ENCODE peak calls at places on chromosomes 11 and 22, in nine cellular contexts. One of them, this sample, is unnamed.
A peak's percentile ranks its signal among the peaks of the same experiment; 100 is the strongest.

GRCh38 chr11:6202036-6202435 is 3.0 kb downstream of the OR52W1 start:
- DNase-seq in GM18507: no peak
- DNase-seq in GM12865: no peak
- DNase-seq in lower lobe of right lung: no peak
- DNase-seq in CD4-positive, alpha-beta T cell: no peak
- DNase-seq in NCI-H460: no peak
- DNase-seq in tibial artery: no peak
- DNase-seq in activated naive CD8-positive, alpha-beta T cell treated with anti-CD3 and anti-CD28 coated beads, Interleukin-2, amount 10 ng/mL, durations not matched to agents 7 days and 5 days: no peak
- DNase-seq in iPS DF 19.7: no peak
- DNase-seq in this sample: no peak

GRCh38 chr22:44344407-44344806 is 31.7 kb upstream of the SHISAL1 start:
- DNase-seq in GM18507: no peak
- DNase-seq in GM12865: no peak
- DNase-seq in lower lobe of right lung: no peak
- DNase-seq in CD4-positive, alpha-beta T cell: no peak
- DNase-seq in NCI-H460: no peak
- DNase-seq in tibial artery: no peak
- DNase-seq in activated naive CD8-positive, alpha-beta T cell treated with anti-CD3 and anti-CD28 coated beads, Interleukin-2, amount 10 ng/mL, durations not matched to agents 7 days and 5 days: no peak
- DNase-seq in iPS DF 19.7: no peak
- DNase-seq in this sample: no peak

GRCh38 chr22:44353063-44353440 is 40.3 kb upstream of the SHISAL1 start:
- DNase-seq in GM18507: no peak
- DNase-seq in GM12865: no peak
- DNase-seq in lower lobe of right lung: peak; percentile 24
- DNase-seq in CD4-positive, alpha-beta T cell: no peak
- DNase-seq in NCI-H460: no peak
- DNase-seq in tibial artery: no peak
- DNase-seq in activated naive CD8-positive, alpha-beta T cell treated with anti-CD3 and anti-CD28 coated beads, Interleukin-2, amount 10 ng/mL, durations not matched to agents 7 days and 5 days: no peak
- DNase-seq in iPS DF 19.7: no peak
- DNase-seq in this sample: no peak

GRCh38 chr11:44789466-44789865 is 62.7 kb downstream of the TSPAN18 start:
- DNase-seq in GM18507: no peak
- DNase-seq in GM12865: no peak
- DNase-seq in lower lobe of right lung: no peak
- DNase-seq in CD4-positive, alpha-beta T cell: no peak
- DNase-seq in NCI-H460: no peak
- DNase-seq in tibial artery: no peak
- DNase-seq in activated naive CD8-positive, alpha-beta T cell treated with anti-CD3 and anti-CD28 coated beads, Interleukin-2, amount 10 ng/mL, durations not matched to agents 7 days and 5 days: no peak
- DNase-seq in iPS DF 19.7: no peak
- DNase-seq in this sample: no peak

GRCh38 chr11:33984682-33985389 is 66.7 kb upstream of the CAPRIN1 start:
- DNase-seq in GM18507: no peak
- DNase-seq in GM12865: no peak
- DNase-seq in lower lobe of right lung: no peak
- DNase-seq in CD4-positive, alpha-beta T cell: no peak
- DNase-seq in NCI-H460: no peak
- DNase-seq in tibial artery: no peak
- DNase-seq in activated naive CD8-positive, alpha-beta T cell treated with anti-CD3 and anti-CD28 coated beads, Interleukin-2, amount 10 ng/mL, durations not matched to agents 7 days and 5 days: no peak
- DNase-seq in iPS DF 19.7: no peak
- DNase-seq in this sample: no peak

GRCh38 chr11:113577356-113578163 is 102.4 kb upstream of the DRD2 start:
- DNase-seq in GM18507: no peak
- DNase-seq in GM12865: no peak
- DNase-seq in lower lobe of right lung: no peak
- DNase-seq in CD4-positive, alpha-beta T cell: no peak
- DNase-seq in NCI-H460: no peak
- DNase-seq in tibial artery: no peak
- DNase-seq in activated naive CD8-positive, alpha-beta T cell treated with anti-CD3 and anti-CD28 coated beads, Interleukin-2, amount 10 ng/mL, durations not matched to agents 7 days and 5 days: no peak
- DNase-seq in iPS DF 19.7: no peak
- DNase-seq in this sample: no peak

GRCh38 chr11:45451766-45452440 is 165.8 kb upstream of the SYT13 start:
- DNase-seq in GM18507: no peak
- DNase-seq in GM12865: no peak
- DNase-seq in lower lobe of right lung: no peak
- DNase-seq in CD4-positive, alpha-beta T cell: no peak
- DNase-seq in NCI-H460: no peak
- DNase-seq in tibial artery: no peak
- DNase-seq in activated naive CD8-positive, alpha-beta T cell treated with anti-CD3 and anti-CD28 coated beads, Interleukin-2, amount 10 ng/mL, durations not matched to agents 7 days and 5 days: no peak
- DNase-seq in iPS DF 19.7: no peak
- DNase-seq in this sample: no peak

GRCh38 chr22:40690370-40690769 is 11.1 kb downstream of the MCHR1 start:
- DNase-seq in GM18507: no peak
- DNase-seq in GM12865: no peak
- DNase-seq in lower lobe of right lung: no peak
- DNase-seq in CD4-positive, alpha-beta T cell: no peak
- DNase-seq in NCI-H460: no peak
- DNase-seq in tibial artery: no peak
- DNase-seq in activated naive CD8-positive, alpha-beta T cell treated with anti-CD3 and anti-CD28 coated beads, Interleukin-2, amount 10 ng/mL, durations not matched to agents 7 days and 5 days: no peak
- DNase-seq in iPS DF 19.7: no peak
- DNase-seq in this sample: no peak

GRCh38 chr22:20116376-20116950 is 559 bp downstream of the RANBP1 start:
- DNase-seq in GM18507: no peak
- DNase-seq in GM12865: no peak
- DNase-seq in lower lobe of right lung: no peak
- DNase-seq in CD4-positive, alpha-beta T cell: no peak
- DNase-seq in NCI-H460: no peak
- DNase-seq in tibial artery: no peak
- DNase-seq in activated naive CD8-positive, alpha-beta T cell treated with anti-CD3 and anti-CD28 coated beads, Interleukin-2, amount 10 ng/mL, durations not matched to agents 7 days and 5 days: no peak
- DNase-seq in iPS DF 19.7: no peak
- DNase-seq in this sample: no peak

GRCh38 chr11:77130763-77131513 is 2.9 kb downstream of the MYO7A start:
- DNase-seq in GM18507: no peak
- DNase-seq in GM12865: no peak
- DNase-seq in lower lobe of right lung: no peak
- DNase-seq in CD4-positive, alpha-beta T cell: no peak
- DNase-seq in NCI-H460: no peak
- DNase-seq in tibial artery: peak; percentile 76
- DNase-seq in activated naive CD8-positive, alpha-beta T cell treated with anti-CD3 and anti-CD28 coated beads, Interleukin-2, amount 10 ng/mL, durations not matched to agents 7 days and 5 days: no peak
- DNase-seq in iPS DF 19.7: no peak
- DNase-seq in this sample: no peak

GRCh38 chr22:32389685-32390084 is 22.4 kb downstream of the RTCB start:
- DNase-seq in GM18507: no peak
- DNase-seq in GM12865: no peak
- DNase-seq in lower lobe of right lung: no peak
- DNase-seq in CD4-positive, alpha-beta T cell: no peak
- DNase-seq in NCI-H460: no peak
- DNase-seq in tibial artery: no peak
- DNase-seq in activated naive CD8-positive, alpha-beta T cell treated with anti-CD3 and anti-CD28 coated beads, Interleukin-2, amount 10 ng/mL, durations not matched to agents 7 days and 5 days: no peak
- DNase-seq in iPS DF 19.7: no peak
- DNase-seq in this sample: no peak

GRCh38 chr11:33869511-33870422 is 22.1 kb downstream of the LMO2 start:
- DNase-seq in GM18507: peak; percentile 14
- DNase-seq in GM12865: peak; percentile 31
- DNase-seq in lower lobe of right lung: peak; percentile 73
- DNase-seq in CD4-positive, alpha-beta T cell: no peak
- DNase-seq in NCI-H460: no peak
- DNase-seq in tibial artery: peak; percentile 77
- DNase-seq in activated naive CD8-positive, alpha-beta T cell treated with anti-CD3 and anti-CD28 coated beads, Interleukin-2, amount 10 ng/mL, durations not matched to agents 7 days and 5 days: peak; percentile 51
- DNase-seq in iPS DF 19.7: no peak
- DNase-seq in this sample: no peak

GRCh38 chr22:50530857-50531545 is 1.2 kb upstream of the TYMP start:
- DNase-seq in GM18507: no peak
- DNase-seq in GM12865: peak; percentile 96
- DNase-seq in lower lobe of right lung: peak; percentile 96
- DNase-seq in CD4-positive, alpha-beta T cell: peak; percentile 82
- DNase-seq in NCI-H460: peak; percentile 81
- DNase-seq in tibial artery: peak; percentile 91
- DNase-seq in activated naive CD8-positive, alpha-beta T cell treated with anti-CD3 and anti-CD28 coated beads, Interleukin-2, amount 10 ng/mL, durations not matched to agents 7 days and 5 days: peak; percentile 87
- DNase-seq in iPS DF 19.7: no peak
- DNase-seq in this sample: peak; percentile 83

GRCh38 chr22:29633514-29634312 is 30.3 kb downstream of the NF2 start:
- DNase-seq in GM18507: no peak
- DNase-seq in GM12865: no peak
- DNase-seq in lower lobe of right lung: no peak
- DNase-seq in CD4-positive, alpha-beta T cell: no peak
- DNase-seq in NCI-H460: no peak
- DNase-seq in tibial artery: no peak
- DNase-seq in activated naive CD8-positive, alpha-beta T cell treated with anti-CD3 and anti-CD28 coated beads, Interleukin-2, amount 10 ng/mL, durations not matched to agents 7 days and 5 days: no peak
- DNase-seq in iPS DF 19.7: no peak
- DNase-seq in this sample: no peak

GRCh38 chr11:68047437-68048290 is 8.8 kb downstream of the TCIRG1 start:
- DNase-seq in GM18507: no peak
- DNase-seq in GM12865: no peak
- DNase-seq in lower lobe of right lung: no peak
- DNase-seq in CD4-positive, alpha-beta T cell: no peak
- DNase-seq in NCI-H460: no peak
- DNase-seq in tibial artery: no peak
- DNase-seq in activated naive CD8-positive, alpha-beta T cell treated with anti-CD3 and anti-CD28 coated beads, Interleukin-2, amount 10 ng/mL, durations not matched to agents 7 days and 5 days: no peak
- DNase-seq in iPS DF 19.7: no peak
- DNase-seq in this sample: no peak

GRCh38 chr11:76426660-76427059 is 18.2 kb upstream of the EMSY start:
- DNase-seq in GM18507: no peak
- DNase-seq in GM12865: no peak
- DNase-seq in lower lobe of right lung: no peak
- DNase-seq in CD4-positive, alpha-beta T cell: no peak
- DNase-seq in NCI-H460: no peak
- DNase-seq in tibial artery: no peak
- DNase-seq in activated naive CD8-positive, alpha-beta T cell treated with anti-CD3 and anti-CD28 coated beads, Interleukin-2, amount 10 ng/mL, durations not matched to agents 7 days and 5 days: no peak
- DNase-seq in iPS DF 19.7: no peak
- DNase-seq in this sample: no peak

GRCh38 chr11:76209956-76210885 is 3.9 kb upstream of the WNT11 start:
- DNase-seq in GM18507: no peak
- DNase-seq in GM12865: peak; percentile 30
- DNase-seq in lower lobe of right lung: peak; percentile 78
- DNase-seq in CD4-positive, alpha-beta T cell: peak; percentile 14
- DNase-seq in NCI-H460: no peak
- DNase-seq in tibial artery: peak; percentile 86
- DNase-seq in activated naive CD8-positive, alpha-beta T cell treated with anti-CD3 and anti-CD28 coated beads, Interleukin-2, amount 10 ng/mL, durations not matched to agents 7 days and 5 days: peak; percentile 65
- DNase-seq in iPS DF 19.7: no peak
- DNase-seq in this sample: no peak

GRCh38 chr22:41844513-41844912 is 11.6 kb downstream of the SREBF2 start:
- DNase-seq in GM18507: no peak
- DNase-seq in GM12865: no peak
- DNase-seq in lower lobe of right lung: peak; percentile 63
- DNase-seq in CD4-positive, alpha-beta T cell: no peak
- DNase-seq in NCI-H460: no peak
- DNase-seq in tibial artery: no peak
- DNase-seq in activated naive CD8-positive, alpha-beta T cell treated with anti-CD3 and anti-CD28 coated beads, Interleukin-2, amount 10 ng/mL, durations not matched to agents 7 days and 5 days: no peak
- DNase-seq in iPS DF 19.7: no peak
- DNase-seq in this sample: no peak

This sample was measured in activated T-helper 2 cell treated with anti-CD3 and anti-CD28 coated beads, Interferon-gamma antibody, Interleukin-2, Interleukin-4, amounts not matched to agents 10 μg/mL and 5 μg/mL and 100 μg/mL, durations not matched to agents 14 hours and 24 hours and 36 hours.